ENCODE peak calls at places on chromosomes 4 and X, in four cellular contexts. One of them, this sample, is unnamed.
A peak's percentile ranks its signal among the peaks of the same experiment; 100 is the strongest.

GRCh38 chr4:10403633-10404445 is 53.4 kb downstream of the ZNF518B start:
- DNase-seq in NCI-H2029: peak; percentile 37
- DNase-seq in RPMI8226: peak; percentile 4
- DNase-seq in NCI-H748 treated with DMSO at 0.1 percent for 48 hours: peak; percentile 9
- DNase-seq in this sample: peak; percentile 55

GRCh38 chr4:106763044-106763443 is 273.1 kb downstream of the DKK2 start:
- DNase-seq in NCI-H748 treated with DMSO at 0.1 percent for 48 hours: peak; percentile 3
- DNase-seq in RPMI8226: no peak
- DNase-seq in NCI-H2029: no peak
- DNase-seq in this sample: no peak

GRCh38 chrX:78522601-78523000 is 136.5 kb downstream of the RTL3 start:
- DNase-seq in NCI-H2029: no peak
- DNase-seq in RPMI8226: no peak
- DNase-seq in NCI-H748 treated with DMSO at 0.1 percent for 48 hours: no peak
- DNase-seq in this sample: no peak

GRCh38 chr4:119666653-119667091 is 38.1 kb upstream of the PDE5A start:
- DNase-seq in NCI-H748 treated with DMSO at 0.1 percent for 48 hours: peak; percentile 38
- DNase-seq in RPMI8226: no peak
- DNase-seq in NCI-H2029: no peak
- DNase-seq in this sample: no peak

GRCh38 chrX:112867570-112867969 is 26.9 kb upstream of the AMOT start:
- DNase-seq in NCI-H748 treated with DMSO at 0.1 percent for 48 hours: no peak
- DNase-seq in NCI-H2029: no peak
- DNase-seq in RPMI8226: no peak
- DNase-seq in this sample: no peak

GRCh38 chr4:36088542-36088941 is 155.8 kb downstream of the ARAP2 start:
- DNase-seq in NCI-H748 treated with DMSO at 0.1 percent for 48 hours: peak; percentile 74
- DNase-seq in RPMI8226: no peak
- DNase-seq in NCI-H2029: no peak
- DNase-seq in this sample: no peak

GRCh38 chr4:7330811-7331681 is 103.7 kb downstream of the PSAPL1 start:
- DNase-seq in RPMI8226: no peak
- DNase-seq in NCI-H2029: no peak
- DNase-seq in NCI-H748 treated with DMSO at 0.1 percent for 48 hours: no peak
- DNase-seq in this sample: no peak

GRCh38 chr4:67521506-67521905 is 23.8 kb downstream of the CENPC start:
- DNase-seq in NCI-H748 treated with DMSO at 0.1 percent for 48 hours: no peak
- DNase-seq in NCI-H2029: no peak
- DNase-seq in RPMI8226: no peak
- DNase-seq in this sample: no peak

GRCh38 chr4:153676984-153677383 is 7.1 kb upstream of the TLR2 start:
- DNase-seq in NCI-H748 treated with DMSO at 0.1 percent for 48 hours: no peak
- DNase-seq in RPMI8226: no peak
- DNase-seq in NCI-H2029: no peak
- DNase-seq in this sample: no peak

GRCh38 chr4:1463927-1464540 is 57.8 kb upstream of the NKX1-1 start:
- DNase-seq in RPMI8226: no peak
- DNase-seq in NCI-H748 treated with DMSO at 0.1 percent for 48 hours: no peak
- DNase-seq in NCI-H2029: no peak
- DNase-seq in this sample: no peak

GRCh38 chr4:112321768-112322684 is 24.9 kb downstream of the ALPK1 start:
- DNase-seq in NCI-H2029: peak; percentile 19
- DNase-seq in RPMI8226: peak; percentile 66
- DNase-seq in NCI-H748 treated with DMSO at 0.1 percent for 48 hours: peak; percentile 31
- DNase-seq in this sample: peak; percentile 68

GRCh38 chrX:68438575-68438974 is 5.3 kb upstream of the OPHN1 start:
- DNase-seq in NCI-H748 treated with DMSO at 0.1 percent for 48 hours: no peak
- DNase-seq in RPMI8226: no peak
- DNase-seq in NCI-H2029: no peak
- DNase-seq in this sample: peak; percentile 40

GRCh38 chr4:110823251-110823650 is 200.4 kb upstream of the PITX2 start:
- DNase-seq in NCI-H2029: no peak
- DNase-seq in RPMI8226: no peak
- DNase-seq in NCI-H748 treated with DMSO at 0.1 percent for 48 hours: no peak
- DNase-seq in this sample: no peak

GRCh38 chrX:69189972-69190371 is 24.7 kb upstream of the PJA1 start:
- DNase-seq in NCI-H748 treated with DMSO at 0.1 percent for 48 hours: no peak
- DNase-seq in RPMI8226: no peak
- DNase-seq in NCI-H2029: no peak
- DNase-seq in this sample: no peak

GRCh38 chrX:29687687-29688086 is 527.7 kb upstream of the MAGEB2 start:
- DNase-seq in RPMI8226: no peak
- DNase-seq in NCI-H2029: no peak
- DNase-seq in NCI-H748 treated with DMSO at 0.1 percent for 48 hours: no peak
- DNase-seq in this sample: no peak

GRCh38 chr4:26509681-26510333 is 19.5 kb upstream of the CCKAR start:
- DNase-seq in NCI-H748 treated with DMSO at 0.1 percent for 48 hours: no peak
- DNase-seq in NCI-H2029: no peak
- DNase-seq in RPMI8226: no peak
- DNase-seq in this sample: no peak

GRCh38 chr4:38013461-38014366 is 53.5 kb downstream of the PTTG2 start:
- DNase-seq in NCI-H748 treated with DMSO at 0.1 percent for 48 hours: no peak
- DNase-seq in NCI-H2029: peak; percentile 48
- DNase-seq in RPMI8226: no peak
- DNase-seq in this sample: no peak

GRCh38 chr4:128835498-128836222 is 26.2 kb downstream of the JADE1 start:
- DNase-seq in NCI-H748 treated with DMSO at 0.1 percent for 48 hours: no peak
- DNase-seq in NCI-H2029: no peak
- DNase-seq in RPMI8226: no peak
- DNase-seq in this sample: no peak

GRCh38 chr4:105092356-105092755 is 54.3 kb upstream of the TET2 start:
- DNase-seq in NCI-H2029: peak; percentile 6
- DNase-seq in RPMI8226: no peak
- DNase-seq in NCI-H748 treated with DMSO at 0.1 percent for 48 hours: no peak
- DNase-seq in this sample: no peak

GRCh38 chrX:53716328-53717088 is 30.0 kb upstream of the HUWE1 start:
- DNase-seq in NCI-H748 treated with DMSO at 0.1 percent for 48 hours: no peak
- DNase-seq in NCI-H2029: no peak
- DNase-seq in RPMI8226: no peak
- DNase-seq in this sample: peak; percentile 83

GRCh38 chrX:136636121-136636520 is 11.8 kb upstream of the CD40LG start:
- DNase-seq in NCI-H2029: no peak
- DNase-seq in NCI-H748 treated with DMSO at 0.1 percent for 48 hours: no peak
- DNase-seq in RPMI8226: no peak
- DNase-seq in this sample: no peak

GRCh38 chr4:73421708-73422457 is 14.1 kb upstream of the AFP start:
- DNase-seq in NCI-H748 treated with DMSO at 0.1 percent for 48 hours: no peak
- DNase-seq in NCI-H2029: no peak
- DNase-seq in RPMI8226: no peak
- DNase-seq in this sample: no peak

GRCh38 chr4:125316391-125316780 is 1.6 kb downstream of the FAT4 start:
- DNase-seq in NCI-H2029: peak; percentile 26
- DNase-seq in NCI-H748 treated with DMSO at 0.1 percent for 48 hours: no peak
- DNase-seq in RPMI8226: no peak
- DNase-seq in this sample: no peak

GRCh38 chr4:176924238-176924637 is 131.5 kb upstream of the VEGFC start:
- DNase-seq in RPMI8226: no peak
- DNase-seq in NCI-H748 treated with DMSO at 0.1 percent for 48 hours: no peak
- DNase-seq in NCI-H2029: no peak
- DNase-seq in this sample: no peak

GRCh38 chrX:11678174-11678573 is 12.5 kb upstream of the ARHGAP6 start:
- DNase-seq in NCI-H748 treated with DMSO at 0.1 percent for 48 hours: no peak
- DNase-seq in NCI-H2029: no peak
- DNase-seq in RPMI8226: no peak
- DNase-seq in this sample: no peak

GRCh38 chrX:139639253-139639652 is 68.7 kb downstream of the MCF2 start:
- DNase-seq in NCI-H748 treated with DMSO at 0.1 percent for 48 hours: no peak
- DNase-seq in NCI-H2029: no peak
- DNase-seq in RPMI8226: no peak
- DNase-seq in this sample: no peak

This sample was measured in KBM-7.